ENCODE peak calls at places on chromosome 18, in nine cellular contexts. S is K562, Y is endothelial cell of umbilical vein, Z is HCT116, K is stomach, A is spleen, R is breast epithelium, T is GM12878, I is upper lobe of left lung. H is an unnamed sample.

GRCh38 chr18:70377857-70378701 is 89.2 kb downstream of the SOCS6 start:
- DNase-seq in S (peak; percentile 84), Y (no peak), Z (no peak), K (no peak), A (no peak), R (no peak), T (no peak), I (no peak), H (no peak)

GRCh38 chr18:68740966-68741365 is 26.1 kb upstream of the TMX3 start:
- DNase-seq in S (no peak), Y (no peak), Z (no peak), K (no peak), A (no peak), R (no peak), T (no peak), I (no peak), H (no peak)

GRCh38 chr18:58241877-58242276 is 197.9 kb downstream of the NEDD4L start:
- DNase-seq in S (no peak), Y (no peak), Z (no peak), K (no peak), A (no peak), R (no peak), T (no peak), I (no peak), H (no peak)

GRCh38 chr18:31197676-31198075 is 35.0 kb upstream of the DSC1 start:
- DNase-seq in S (peak; percentile 44), Y (no peak), Z (peak; percentile 23), K (no peak), A (no peak), R (no peak), T (no peak), I (no peak), H (no peak)

GRCh38 chr18:12606592-12607315 is 51.2 kb downstream of the SPIRE1 start:
- DNase-seq in S (no peak), Y (peak; percentile 90), Z (peak; percentile 27), K (no peak), A (no peak), R (no peak), T (no peak), I (no peak), H (no peak)

GRCh38 chr18:50356036-50356945 is 18.6 kb upstream of the SKA1 start:
- DNase-seq in S (peak; percentile 36), Y (peak; percentile 30), Z (peak; percentile 28), K (no peak), A (no peak), R (no peak), T (peak; percentile 79), I (no peak), H (no peak)

GRCh38 chr18:53797998-53798397 is 426.5 kb downstream of the MBD2 start:
- DNase-seq in S (no peak), Y (no peak), Z (no peak), K (no peak), A (no peak), R (no peak), T (no peak), I (no peak), H (peak; percentile 43)

GRCh38 chr18:75276813-75277628 is 66.4 kb downstream of the TSHZ1 start:
- DNase-seq in S (no peak), Y (peak; percentile 58), Z (no peak), K (no peak), A (no peak), R (no peak), T (no peak), I (no peak), H (no peak)

GRCh38 chr18:24138884-24139616 is at the start of gene CABYR:
- DNase-seq in S (no peak), Y (peak; percentile 83), Z (no peak), K (peak; percentile 65), A (peak; percentile 90), R (peak; percentile 67), T (peak; percentile 12), I (peak; percentile 67), H (peak; percentile 72)

GRCh38 chr18:48003426-48004349 is 73.2 kb upstream of the SMAD2 start:
- DNase-seq in S (no peak), Y (peak; percentile 54), Z (peak; percentile 72), K (peak; percentile 52), A (no peak), R (no peak), T (no peak), I (peak; percentile 35), H (peak; percentile 66)

GRCh38 chr18:55473534-55473933 is 114.5 kb downstream of the TCF4 start:
- DNase-seq in S (no peak), Y (no peak), Z (no peak), K (no peak), A (no peak), R (no peak), T (no peak), I (no peak), H (no peak)
- TF ChIP-seq POLR2AphosphoS5 in S (no peak), Y (no peak), Z (no peak), K (no peak), A (no peak), R (no peak), T (no peak), I (no peak), H (no peak)

GRCh38 chr18:37451239-37451825 is 114.3 kb downstream of the CELF4 start:
- DNase-seq in S (no peak), Y (no peak), Z (no peak), K (no peak), A (no peak), R (no peak), T (no peak), I (no peak), H (no peak)

GRCh38 chr18:37453754-37454153 is 111.8 kb downstream of the CELF4 start:
- DNase-seq in S (no peak), Y (no peak), Z (no peak), K (no peak), A (no peak), R (no peak), T (no peak), I (no peak), H (no peak)

GRCh38 chr18:37450434-37451133 is 115.0 kb downstream of the CELF4 start:
- DNase-seq in S (no peak), Y (no peak), Z (no peak), K (no peak), A (no peak), R (no peak), T (no peak), I (no peak), H (no peak)

GRCh38 chr18:37452015-37452414 is 113.6 kb downstream of the CELF4 start:
- DNase-seq in S (no peak), Y (no peak), Z (no peak), K (no peak), A (no peak), R (no peak), T (no peak), I (no peak), H (no peak)

DNA sequence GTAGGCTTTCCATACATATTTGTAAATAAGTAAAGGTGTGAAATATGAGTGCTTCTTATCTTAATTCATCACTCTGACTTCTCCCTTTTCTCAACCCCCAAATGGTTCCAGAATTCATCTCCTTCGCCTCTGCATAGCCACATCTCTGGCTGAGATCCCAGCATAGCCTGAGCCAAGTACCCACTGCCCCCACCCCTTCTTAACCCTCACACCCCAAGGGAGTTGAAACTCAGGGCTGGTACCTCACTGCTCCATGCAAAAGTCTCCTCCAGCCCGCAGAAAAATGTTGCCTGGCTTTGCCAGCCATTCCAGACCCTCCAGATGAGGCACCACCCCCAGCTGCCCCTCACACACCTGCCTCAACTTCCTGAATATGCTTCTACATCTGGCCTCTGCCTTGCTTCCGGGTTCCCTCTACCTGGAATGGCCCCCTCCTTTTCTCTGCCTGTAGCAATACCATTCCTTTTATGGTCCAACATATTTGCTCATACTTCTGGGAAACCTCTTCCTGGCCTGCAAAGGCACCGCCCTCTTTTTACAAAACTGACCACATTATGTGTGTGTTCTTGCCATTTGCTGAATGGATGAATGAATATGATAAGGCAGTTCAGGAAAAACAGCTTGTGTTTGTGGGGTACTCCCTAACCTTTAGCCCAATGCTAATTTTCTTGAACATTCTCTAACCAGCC is 112.8 kb downstream of the CELF4 start:
- DNase-seq in S (no peak), Y (no peak), Z (no peak), K (no peak), A (no peak), R (peak; percentile 68), T (no peak), I (peak; percentile 56), H (no peak)
- TF ChIP-seq CTCF in S (no peak), Y (no peak), Z (no peak), K (no peak), A (no peak), R (no peak), T (no peak), I (no peak), H (no peak)

DNA sequence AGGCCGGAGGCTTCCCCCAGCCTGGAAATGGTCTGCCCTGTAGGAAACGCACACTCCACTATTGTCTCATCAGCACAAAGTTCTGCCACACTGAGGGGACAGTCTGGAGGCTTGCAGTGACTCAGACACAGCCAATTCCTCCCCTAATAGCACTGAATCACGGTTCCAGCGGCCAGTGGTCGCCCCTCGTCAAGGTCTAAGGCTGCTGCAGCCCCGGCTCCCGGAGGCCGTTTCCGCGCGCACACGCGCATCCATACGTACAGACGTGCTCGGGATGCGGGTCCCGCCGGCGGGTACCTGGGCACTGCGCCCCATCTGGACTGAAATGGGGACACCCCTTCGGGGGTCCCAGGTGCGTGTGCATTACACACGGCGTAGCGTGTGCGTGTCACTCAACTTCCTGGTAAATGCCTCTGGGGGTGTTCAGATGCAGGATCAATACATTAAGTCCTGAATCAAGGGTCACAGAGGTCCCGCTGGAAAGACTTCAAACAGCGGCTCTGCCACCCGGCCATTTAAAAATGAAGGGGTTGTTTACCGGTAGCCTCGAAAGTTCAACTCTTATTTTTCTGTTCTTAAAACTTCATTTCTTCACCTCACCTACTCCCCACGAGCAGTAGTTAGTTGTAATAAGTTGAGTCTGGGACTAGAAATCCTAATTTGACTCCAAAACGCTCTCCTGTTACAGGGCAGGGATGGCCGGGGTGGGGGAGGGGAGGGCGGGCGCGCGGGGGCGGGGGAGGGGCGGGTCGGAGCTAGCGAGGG is 575 bp upstream of the ZNF516 start:
- DNase-seq in S (no peak), Y (no peak), Z (no peak), K (no peak), A (peak; percentile 86), R (no peak), T (no peak), I (peak; percentile 62), H (peak; percentile 57)
- TF ChIP-seq POLR2A in S (no peak), Y (peak; percentile 22), Z (no peak), K (no peak), A (no peak), R (no peak), T (peak; percentile 88), I (peak; percentile 68), H (peak; percentile 57)

DNA sequence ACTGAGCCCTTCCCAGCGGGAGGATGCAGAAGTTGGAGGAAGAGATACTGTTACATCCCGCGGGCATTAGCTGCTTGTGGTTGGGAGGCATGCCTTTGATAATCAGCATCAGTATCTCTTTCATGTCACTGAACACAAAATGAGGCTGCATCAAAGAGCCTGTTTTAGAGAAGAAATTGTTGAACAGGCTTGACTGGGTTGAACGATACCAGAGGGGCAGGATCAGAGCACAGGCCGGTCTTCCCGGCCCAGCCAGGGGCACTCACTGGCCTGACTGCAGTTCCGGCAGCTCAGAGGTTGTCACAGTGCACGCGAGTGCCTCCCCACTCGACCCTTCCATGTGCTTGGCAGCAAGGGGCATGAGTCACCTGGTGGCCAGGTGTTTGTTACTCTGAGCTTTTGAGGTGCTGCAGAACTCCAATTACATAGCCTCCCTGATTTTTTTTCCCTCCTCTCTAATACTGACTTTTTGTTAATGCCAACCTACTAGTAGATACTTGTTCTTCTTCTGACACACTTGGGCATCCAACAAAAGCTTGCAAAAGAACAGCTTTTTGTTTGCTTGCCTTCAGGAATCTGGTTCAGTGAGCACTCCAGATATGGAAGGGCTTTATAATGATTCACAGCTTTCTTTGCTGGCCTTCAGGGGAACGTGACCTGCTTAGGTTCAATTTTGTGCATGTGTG is 121.6 kb downstream of the VAPA start:
- DNase-seq in S (no peak), Y (no peak), Z (no peak), K (peak; percentile 37), A (no peak), R (peak; percentile 56), T (no peak), I (peak; percentile 80), H (no peak)
- TF ChIP-seq POLR2AphosphoS5 in S (no peak), Y (no peak), Z (no peak), K (peak; percentile 13), A (no peak), R (no peak), T (no peak), I (peak; percentile 28), H (no peak)

H was measured in transverse colon.